ENCODE peak calls at places on chromosomes 1 and 21, in six cellular contexts. B is GM12891; C is CD4-positive, CD25-positive, alpha-beta regulatory T cell; J is T-helper 2 cell; Q is Kasumi-1; W is COLO829. A is an unnamed sample.

GRCh38 chr1:198153103-198153502 is 3.7 kb upstream of the NEK7 start:
- DNase-seq in J (no peak), C (no peak), W (no peak), B (no peak), Q (no peak), A (no peak)

GRCh38 chr1:180299486-180300246 is 69.6 kb downstream of the LHX4 start:
- DNase-seq in C (no peak), B (no peak), J (no peak), Q (no peak), W (no peak), A (no peak)

GRCh38 chr21:44372616-44373015 is 19.2 kb downstream of the TRPM2 start:
- DNase-seq in C (no peak), Q (no peak), J (no peak), B (no peak), W (no peak), A (no peak)

GRCh38 chr1:240212552-240212951 is 120.9 kb downstream of the FMN2 start:
- DNase-seq in J (no peak), Q (no peak), B (no peak), W (no peak), C (no peak), A (no peak)

GRCh38 chr1:159804924-159805323 is 2.8 kb downstream of the FCRL6 start:
- DNase-seq in B (no peak), Q (no peak), C (no peak), J (no peak), W (peak), A (no peak)

GRCh38 chr1:179175011-179175934 is 54.2 kb downstream of the ABL2 start:
- DNase-seq in Q (peak), B (no peak), J (no peak), W (peak), C (no peak), A (no peak)

GRCh38 chr1:37875833-37876232 is 16.4 kb upstream of the MTF1 start:
- DNase-seq in J (no peak), B (no peak), W (no peak), C (no peak), Q (peak), A (no peak)

GRCh38 chr1:209797978-209798639 is 7.8 kb downstream of the IRF6 start:
- DNase-seq in W (no peak), B (no peak), C (no peak), Q (peak), J (no peak), A (no peak)

GRCh38 chr1:81554108-81554507 is 246.6 kb upstream of the ADGRL2 start:
- DNase-seq in J (no peak), C (no peak), Q (no peak), W (no peak), B (no peak), A (no peak)

GRCh38 chr1:3657096-3657475 is 4.8 kb downstream of the TP73 start:
- DNase-seq in J (no peak), C (no peak), Q (no peak), B (no peak), W (no peak), A (no peak)

GRCh38 chr1:208107817-208108608 is 136.2 kb downstream of the PLXNA2 start:
- DNase-seq in J (no peak), B (no peak), W (peak), Q (no peak), C (no peak), A (no peak)

GRCh38 chr1:84505167-84506001 is 802 bp upstream of the SPATA1 start:
- DNase-seq in W (peak), Q (peak), C (no peak), B (peak), J (no peak), A (no peak)

GRCh38 chr1:108121361-108122143 is 78.6 kb downstream of the SLC25A24 start:
- DNase-seq in J (no peak), B (no peak), C (no peak), W (no peak), Q (no peak), A (no peak)